ENCODE peak calls at places on chromosome 2, in six cellular contexts. One of them, this sample, is unnamed.

GRCh38 chr2:98346259-98347236 is at the start of gene CNGA3:
- DNase-seq in left lung: no peak
- DNase-seq in RWPE1: peak
- DNase-seq in A549: no peak
- DNase-seq in fibroblast of lung: peak
- DNase-seq in ascending aorta: no peak
- DNase-seq in this sample: no peak

GRCh38 chr2:10500601-10501361 is 52.7 kb upstream of the ODC1 start:
- DNase-seq in left lung: no peak
- DNase-seq in RWPE1: peak
- DNase-seq in A549: no peak
- DNase-seq in fibroblast of lung: no peak
- DNase-seq in ascending aorta: no peak
- DNase-seq in this sample: no peak

GRCh38 chr2:104897515-104898184 is 43.7 kb downstream of the POU3F3 start:
- DNase-seq in left lung: no peak
- DNase-seq in RWPE1: peak
- DNase-seq in A549: no peak
- DNase-seq in fibroblast of lung: peak
- DNase-seq in ascending aorta: no peak
- DNase-seq in this sample: no peak

GRCh38 chr2:232384466-232384865 is 5.9 kb downstream of the ALPP start:
- DNase-seq in left lung: no peak
- DNase-seq in RWPE1: no peak
- DNase-seq in A549: no peak
- DNase-seq in fibroblast of lung: no peak
- DNase-seq in ascending aorta: no peak
- DNase-seq in this sample: no peak

GRCh38 chr2:185201063-185201462 is 537.5 kb upstream of the FSIP2 start:
- DNase-seq in left lung: no peak
- DNase-seq in RWPE1: no peak
- DNase-seq in A549: no peak
- DNase-seq in fibroblast of lung: peak
- DNase-seq in ascending aorta: no peak
- DNase-seq in this sample: no peak

GRCh38 chr2:204530464-204530805 is 14.8 kb upstream of the PARD3B start:
- DNase-seq in left lung: no peak
- DNase-seq in RWPE1: no peak
- DNase-seq in A549: no peak
- DNase-seq in fibroblast of lung: no peak
- DNase-seq in ascending aorta: no peak
- DNase-seq in this sample: no peak

GRCh38 chr2:72011356-72011661 is 136.4 kb downstream of the CYP26B1 start:
- DNase-seq in left lung: no peak
- DNase-seq in RWPE1: no peak
- DNase-seq in A549: no peak
- DNase-seq in fibroblast of lung: no peak
- DNase-seq in ascending aorta: no peak
- DNase-seq in this sample: no peak

GRCh38 chr2:120243875-120244553 is 8.6 kb upstream of the RALB start:
- DNase-seq in left lung: no peak
- DNase-seq in RWPE1: no peak
- DNase-seq in A549: no peak
- DNase-seq in fibroblast of lung: no peak
- DNase-seq in ascending aorta: no peak
- DNase-seq in this sample: no peak

GRCh38 chr2:106183093-106183837 is 10.8 kb downstream of the UXS1 start:
- DNase-seq in left lung: no peak
- DNase-seq in RWPE1: no peak
- DNase-seq in A549: no peak
- DNase-seq in fibroblast of lung: peak
- DNase-seq in ascending aorta: no peak
- DNase-seq in this sample: no peak

GRCh38 chr2:28360742-28361293 is 31.8 kb upstream of the FOSL2 start:
- DNase-seq in left lung: peak
- DNase-seq in RWPE1: no peak
- DNase-seq in A549: peak
- DNase-seq in fibroblast of lung: peak
- DNase-seq in ascending aorta: no peak
- DNase-seq in this sample: no peak

GRCh38 chr2:236876642-236877041 is 209.0 kb upstream of the COPS8 start:
- DNase-seq in left lung: no peak
- DNase-seq in RWPE1: no peak
- DNase-seq in A549: no peak
- DNase-seq in fibroblast of lung: no peak
- DNase-seq in ascending aorta: no peak
- DNase-seq in this sample: no peak

GRCh38 chr2:236205867-236206645 is 37.9 kb upstream of the GBX2 start:
- DNase-seq in left lung: no peak
- DNase-seq in RWPE1: no peak
- DNase-seq in A549: no peak
- DNase-seq in fibroblast of lung: no peak
- DNase-seq in ascending aorta: no peak
- DNase-seq in this sample: no peak

DNA sequence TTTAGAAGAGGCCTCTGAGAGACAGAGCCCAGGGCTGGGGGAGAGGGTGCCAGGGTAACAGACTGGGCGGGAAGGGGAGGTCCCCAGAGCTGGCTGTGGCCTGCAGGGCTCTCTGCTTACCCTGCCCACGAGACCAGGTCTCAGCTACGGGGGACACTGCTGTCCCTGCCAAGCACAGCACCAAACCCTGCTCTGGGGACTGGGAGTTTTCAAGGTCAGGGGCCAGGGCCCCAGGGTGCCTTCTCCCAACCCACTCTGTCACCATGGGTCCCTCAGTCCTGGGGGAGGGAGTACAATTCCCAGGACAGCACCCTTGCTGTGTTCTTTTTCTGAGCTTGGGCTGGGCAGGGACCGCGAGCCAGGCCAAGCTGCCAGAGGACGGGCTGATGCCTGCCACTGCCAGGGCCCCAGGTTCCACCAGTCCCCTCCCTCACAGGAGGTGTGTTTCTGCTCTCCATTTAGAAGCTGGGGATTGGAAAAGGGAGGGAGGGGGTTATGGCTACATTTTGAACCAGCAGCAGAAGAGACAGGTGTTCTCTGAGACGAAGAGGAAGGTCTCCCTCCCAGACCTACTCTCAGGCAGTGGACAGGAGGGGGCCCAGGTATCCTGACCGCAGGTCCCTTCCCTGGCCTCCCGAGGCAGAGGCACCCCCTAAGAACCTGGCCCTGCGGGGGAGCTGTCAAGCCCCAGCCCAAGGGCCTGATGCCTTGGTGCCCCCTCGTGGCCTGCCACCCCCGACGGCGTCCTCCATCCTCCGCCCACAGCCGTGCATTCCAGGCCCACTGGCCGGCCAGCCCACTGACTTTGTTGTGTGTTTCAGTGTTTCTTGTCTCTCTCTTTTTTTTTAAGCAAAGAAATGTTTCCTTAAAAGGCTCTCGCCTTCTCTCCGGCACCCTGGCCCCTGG is 80.4 kb downstream of the TNS1 start:
- DNase-seq in left lung: no peak
- DNase-seq in RWPE1: no peak
- DNase-seq in A549: no peak
- DNase-seq in fibroblast of lung: peak
- DNase-seq in ascending aorta: no peak
- DNase-seq in this sample: no peak
- H3K27ac ChIP-seq in left lung: peak
- H3K27ac ChIP-seq in RWPE1: peak
- H3K27ac ChIP-seq in A549: peak
- H3K27ac ChIP-seq in fibroblast of lung: peak
- H3K27ac ChIP-seq in ascending aorta: peak
- H3K27ac ChIP-seq in this sample: no peak

DNA sequence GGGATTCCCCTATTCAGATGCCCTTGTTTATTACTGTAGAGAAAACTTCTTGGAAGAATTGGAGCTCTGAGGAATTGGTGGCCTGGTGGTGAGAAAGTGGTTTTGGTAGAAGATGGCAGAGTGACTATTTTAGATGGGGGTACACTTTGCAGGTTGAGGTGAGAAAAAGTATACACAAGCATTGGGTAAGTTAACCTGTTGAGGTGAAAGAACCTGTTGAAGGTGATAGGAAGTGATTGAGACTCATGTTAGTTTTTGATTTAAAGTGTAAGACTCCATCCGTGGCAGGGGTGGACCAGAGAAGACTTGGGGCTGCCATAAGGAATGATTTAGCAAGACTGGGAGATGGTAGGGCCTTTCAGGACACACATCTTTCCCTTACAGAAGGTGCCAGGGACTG is 3.1 kb downstream of the CCT7 start:
- DNase-seq in left lung: no peak
- DNase-seq in RWPE1: no peak
- DNase-seq in A549: no peak
- DNase-seq in fibroblast of lung: no peak
- DNase-seq in ascending aorta: no peak
- DNase-seq in this sample: no peak
- TF ChIP-seq CTCF in left lung: no peak
- TF ChIP-seq CTCF in RWPE1: no peak
- TF ChIP-seq CTCF in A549: no peak
- TF ChIP-seq CTCF in fibroblast of lung: no peak
- TF ChIP-seq CTCF in ascending aorta: no peak
- TF ChIP-seq CTCF in this sample: no peak

DNA sequence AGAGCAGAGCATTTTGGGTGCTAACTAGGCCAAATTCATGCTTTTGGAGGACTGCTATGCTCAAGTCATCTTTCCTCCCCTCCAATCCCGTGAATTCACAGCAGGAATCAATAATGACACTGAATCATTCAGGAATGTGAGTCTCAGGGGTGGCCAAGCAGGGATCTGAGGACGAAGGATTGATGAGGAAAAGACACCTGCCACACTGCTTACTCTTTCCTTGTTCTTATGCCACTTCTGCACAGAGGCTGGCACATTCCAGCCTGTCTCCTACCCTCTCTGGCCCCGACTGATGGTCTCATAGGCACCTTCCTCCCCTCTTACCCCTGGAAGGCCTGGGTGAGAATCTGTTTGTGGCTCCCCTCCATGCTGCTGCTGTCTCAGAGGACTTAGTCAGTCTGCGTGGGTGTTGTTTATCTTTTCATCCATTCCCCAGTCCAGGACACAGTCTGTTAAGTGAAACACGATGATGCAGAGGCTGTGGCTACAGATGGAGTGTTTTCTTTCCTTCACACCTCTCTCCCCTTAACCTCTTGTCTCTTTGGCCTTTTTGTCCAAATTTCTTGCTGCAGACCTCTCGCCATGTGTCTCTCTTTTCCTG is 87.1 kb downstream of the RDH14 start:
- DNase-seq in left lung: no peak
- DNase-seq in RWPE1: peak
- DNase-seq in A549: no peak
- DNase-seq in fibroblast of lung: peak
- DNase-seq in ascending aorta: no peak
- DNase-seq in this sample: no peak
- H3K27ac ChIP-seq in left lung: no peak
- H3K27ac ChIP-seq in RWPE1: no peak
- H3K27ac ChIP-seq in A549: no peak
- H3K27ac ChIP-seq in fibroblast of lung: peak
- H3K27ac ChIP-seq in ascending aorta: no peak
- H3K27ac ChIP-seq in this sample: no peak

GRCh38 chr2:144154205-144154604 is 365.7 kb downstream of the ZEB2 start:
- DNase-seq in left lung: no peak
- DNase-seq in RWPE1: no peak
- DNase-seq in A549: no peak
- DNase-seq in fibroblast of lung: peak
- DNase-seq in ascending aorta: no peak
- DNase-seq in this sample: no peak
- TF ChIP-seq CTCF in left lung: no peak
- TF ChIP-seq CTCF in RWPE1: no peak
- TF ChIP-seq CTCF in A549: no peak
- TF ChIP-seq CTCF in fibroblast of lung: no peak
- TF ChIP-seq CTCF in ascending aorta: no peak
- TF ChIP-seq CTCF in this sample: no peak

GRCh38 chr2:128988974-128989373 is 670.3 kb upstream of the HS6ST1 start:
- DNase-seq in left lung: no peak
- DNase-seq in RWPE1: no peak
- DNase-seq in A549: no peak
- DNase-seq in fibroblast of lung: no peak
- DNase-seq in ascending aorta: no peak
- DNase-seq in this sample: no peak
- H3K27ac ChIP-seq in left lung: no peak
- H3K27ac ChIP-seq in RWPE1: no peak
- H3K27ac ChIP-seq in A549: no peak
- H3K27ac ChIP-seq in fibroblast of lung: no peak
- H3K27ac ChIP-seq in ascending aorta: no peak
- H3K27ac ChIP-seq in this sample: no peak

GRCh38 chr2:206125914-206126313 is 33.3 kb downstream of the NDUFS1 start:
- DNase-seq in left lung: no peak
- DNase-seq in RWPE1: no peak
- DNase-seq in A549: no peak
- DNase-seq in fibroblast of lung: no peak
- DNase-seq in ascending aorta: no peak
- DNase-seq in this sample: no peak

DNA sequence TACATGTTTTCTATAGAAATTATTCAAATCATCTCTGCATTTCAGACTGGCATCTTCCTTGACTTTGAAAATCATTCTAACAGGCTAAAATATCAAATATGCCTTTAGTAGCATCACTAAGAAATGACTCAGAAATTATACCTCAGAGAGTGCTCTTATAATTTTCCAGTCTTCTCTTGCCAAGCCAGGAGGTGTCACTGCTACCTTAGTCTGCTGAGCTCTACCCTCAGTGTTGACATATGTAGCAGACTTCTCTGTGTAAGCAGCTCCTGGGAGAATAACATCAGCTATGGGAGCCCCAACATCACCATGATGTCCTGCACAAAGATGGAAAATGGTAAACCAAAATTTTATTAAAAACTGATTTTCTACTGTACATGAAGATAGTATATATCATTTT is 31.6 kb downstream of the NDUFS1 start:
- DNase-seq in left lung: no peak
- DNase-seq in RWPE1: no peak
- DNase-seq in A549: peak
- DNase-seq in fibroblast of lung: no peak
- DNase-seq in ascending aorta: no peak
- DNase-seq in this sample: no peak
- TF ChIP-seq CTCF in left lung: no peak
- TF ChIP-seq CTCF in RWPE1: no peak
- TF ChIP-seq CTCF in A549: peak
- TF ChIP-seq CTCF in fibroblast of lung: no peak
- TF ChIP-seq CTCF in ascending aorta: no peak
- TF ChIP-seq CTCF in this sample: no peak

DNA sequence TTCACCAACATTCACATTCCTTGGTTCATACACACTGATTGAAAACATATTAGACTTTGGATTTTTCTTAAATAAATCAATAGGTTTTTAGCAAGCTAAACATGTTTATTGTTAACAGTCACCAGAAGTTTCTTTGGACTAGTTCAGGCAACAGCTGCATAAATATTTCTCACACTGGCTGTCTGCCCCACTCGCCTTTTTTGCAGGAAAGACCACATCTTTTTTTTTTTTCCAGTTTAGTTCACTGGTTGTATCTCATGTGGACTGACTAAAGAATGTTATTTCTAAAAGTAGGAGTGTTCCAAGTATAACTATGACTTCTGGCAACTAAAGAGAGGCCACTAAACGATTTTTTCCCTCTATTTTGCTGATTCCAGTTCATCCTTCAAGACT is 31.1 kb downstream of the SLC40A1 start:
- DNase-seq in left lung: peak
- DNase-seq in RWPE1: no peak
- DNase-seq in A549: no peak
- DNase-seq in fibroblast of lung: peak
- DNase-seq in ascending aorta: no peak
- DNase-seq in this sample: no peak
- H3K27ac ChIP-seq in left lung: no peak
- H3K27ac ChIP-seq in RWPE1: no peak
- H3K27ac ChIP-seq in A549: peak
- H3K27ac ChIP-seq in fibroblast of lung: no peak
- H3K27ac ChIP-seq in ascending aorta: peak
- H3K27ac ChIP-seq in this sample: no peak